ENCODE peak calls at places on chromosomes 7 and 10, in nine cellular contexts. T, S, X, G, I, K, U, R and B are unnamed samples.

GRCh38 chr7:6392712-6393666 is 54.8 kb downstream of the DAGLB start:
- DNase-seq in I (no peak), G (peak; percentile 88), R (peak; percentile 96), U (peak; percentile 85), K (no peak), T (peak; percentile 77), S (peak; percentile 95), X (no peak), B (peak; percentile 60)

GRCh38 chr7:91343420-91343819 is 79.2 kb downstream of the FZD1 start:
- DNase-seq in S (no peak), U (no peak), T (no peak), G (no peak), I (no peak), X (no peak), R (no peak), K (no peak), B (no peak)

GRCh38 chr10:1034758-1035157 is 9.1 kb upstream of the IDI2 start:
- DNase-seq in I (no peak), G (no peak), X (no peak), K (no peak), T (no peak), R (no peak), S (no peak), U (no peak), B (no peak)

GRCh38 chr7:107666804-107667203 is 6.2 kb downstream of the SLC26A4 start:
- DNase-seq in I (no peak), S (no peak), K (no peak), R (no peak), U (no peak), T (no peak), X (no peak), G (no peak), B (no peak)

GRCh38 chr7:79407351-79407750 is 46.1 kb downstream of the MAGI2 start:
- DNase-seq in T (no peak), X (no peak), R (no peak), K (no peak), G (no peak), S (no peak), I (no peak), U (no peak), B (no peak)

GRCh38 chr7:47780555-47780954 is 167.7 kb downstream of the PKD1L1 start:
- DNase-seq in X (no peak), R (no peak), S (no peak), K (no peak), U (no peak), I (no peak), G (no peak), T (no peak), B (no peak)

GRCh38 chr10:128029280-128029618 is 97.0 kb downstream of the MKI67 start:
- DNase-seq in S (no peak), X (no peak), R (no peak), G (no peak), K (no peak), U (no peak), I (no peak), T (no peak), B (no peak)

GRCh38 chr10:6141296-6142151 is 52.7 kb downstream of the RBM17 start:
- DNase-seq in R (peak; percentile 47), T (peak; percentile 92), I (no peak), S (no peak), U (peak; percentile 66), G (no peak), K (peak; percentile 56), X (peak; percentile 57), B (peak; percentile 49)

GRCh38 chr10:48531486-48531885 is 73.4 kb downstream of the ARHGAP22 start:
- DNase-seq in I (no peak), K (no peak), X (no peak), R (no peak), S (no peak), G (no peak), U (no peak), T (no peak), B (no peak)

GRCh38 chr10:57716884-57717283 is 550.8 kb downstream of the IPMK start:
- DNase-seq in T (peak; percentile 32), S (no peak), X (no peak), K (peak; percentile 28), R (peak; percentile 12), G (no peak), U (no peak), I (no peak), B (no peak)

GRCh38 chr10:76301950-76302349 is 870.5 kb downstream of the LRMDA start:
- DNase-seq in X (no peak), G (no peak), K (no peak), T (no peak), I (no peak), S (no peak), R (no peak), U (no peak), B (no peak)

GRCh38 chr10:112441520-112441919 is 5.2 kb downstream of the ZDHHC6 start:
- DNase-seq in K (no peak), S (no peak), I (no peak), R (no peak), T (no peak), X (no peak), G (no peak), U (no peak), B (no peak)

GRCh38 chr10:112448903-112449302 is 1.9 kb downstream of the VTI1A start:
- DNase-seq in X (no peak), G (no peak), S (no peak), I (no peak), R (no peak), U (no peak), T (no peak), K (no peak), B (no peak)

GRCh38 chr10:112446055-112446854 is 459 bp downstream of the ZDHHC6 start:
- DNase-seq in I (no peak), G (no peak), S (peak; percentile 28), T (peak; percentile 23), K (no peak), U (no peak), X (no peak), R (no peak), B (no peak)

GRCh38 chr10:112442063-112442462 is 4.7 kb downstream of the ZDHHC6 start:
- DNase-seq in S (no peak), U (no peak), T (no peak), K (no peak), X (no peak), G (no peak), R (no peak), I (no peak), B (no peak)

GRCh38 chr10:112446855-112447691 is at the start of the genes VTI1A and ZDHHC6:
- DNase-seq in K (peak; percentile 51), T (peak; percentile 84), S (peak; percentile 88), R (peak; percentile 73), U (peak; percentile 79), I (peak; percentile 75), G (peak; percentile 90), X (peak; percentile 46), B (peak; percentile 42)
- TF ChIP-seq CTCF in K (peak; percentile 32), T (peak; percentile 24), S (peak; percentile 11), R (no peak), U (no peak), I (no peak), G (peak; percentile 16), X (peak; percentile 29), B (peak; percentile 33)

DNA sequence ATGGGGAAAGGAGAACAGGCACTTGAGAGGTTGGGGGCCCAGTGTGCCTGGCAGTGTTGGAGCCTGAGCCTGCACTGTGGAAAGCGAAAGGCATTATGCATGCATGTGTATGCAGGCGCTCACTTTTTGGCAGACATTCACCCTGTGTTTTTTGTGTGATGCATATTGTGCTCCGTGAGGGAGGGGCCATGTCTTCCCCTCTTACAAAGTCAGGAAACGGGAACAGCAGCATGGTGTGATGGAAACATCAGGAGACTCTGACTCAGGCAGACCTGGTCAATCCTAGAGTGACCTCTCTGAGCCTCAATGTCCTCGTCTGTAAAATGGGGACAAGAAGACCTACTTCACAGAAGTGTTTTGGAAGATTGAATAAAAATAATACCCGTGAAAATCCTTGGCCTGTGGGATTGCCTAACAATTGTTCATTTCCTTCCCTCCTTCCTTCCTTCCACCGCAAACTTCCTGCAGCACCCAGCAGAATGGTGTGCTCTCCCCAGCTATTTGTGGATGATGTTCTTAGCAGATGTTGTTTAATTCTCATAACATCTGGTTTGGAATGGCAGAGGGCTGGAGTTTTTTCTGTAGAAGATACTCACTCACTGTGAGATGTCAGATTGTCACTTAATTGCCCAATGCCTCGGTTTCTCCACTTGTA is 39.7 kb downstream of the CDH23 start:
- DNase-seq in R (no peak), X (no peak), T (no peak), G (no peak), S (no peak), U (peak; percentile 15), I (no peak), K (no peak), B (no peak)
- TF ChIP-seq CTCF in R (no peak), X (no peak), T (no peak), G (no peak), S (no peak), U (no peak), I (no peak), K (no peak), B (no peak)

GRCh38 chr7:151704969-151705743 is 171.8 kb downstream of the PRKAG2 start:
- DNase-seq in T (no peak), K (no peak), G (peak; percentile 29), I (no peak), S (no peak), R (no peak), U (no peak), X (no peak), B (no peak)
- TF ChIP-seq CTCF in T (no peak), K (no peak), G (no peak), I (no peak), S (no peak), R (no peak), U (no peak), X (no peak), B (no peak)

GRCh38 chr10:43042503-43043341 is 34.1 kb upstream of the RET start:
- DNase-seq in T (no peak), K (no peak), G (no peak), X (no peak), S (no peak), U (peak; percentile 12), R (no peak), I (no peak), B (no peak)
- TF ChIP-seq CTCF in T (no peak), K (no peak), G (no peak), X (no peak), S (no peak), U (no peak), R (no peak), I (no peak), B (no peak)

DNA sequence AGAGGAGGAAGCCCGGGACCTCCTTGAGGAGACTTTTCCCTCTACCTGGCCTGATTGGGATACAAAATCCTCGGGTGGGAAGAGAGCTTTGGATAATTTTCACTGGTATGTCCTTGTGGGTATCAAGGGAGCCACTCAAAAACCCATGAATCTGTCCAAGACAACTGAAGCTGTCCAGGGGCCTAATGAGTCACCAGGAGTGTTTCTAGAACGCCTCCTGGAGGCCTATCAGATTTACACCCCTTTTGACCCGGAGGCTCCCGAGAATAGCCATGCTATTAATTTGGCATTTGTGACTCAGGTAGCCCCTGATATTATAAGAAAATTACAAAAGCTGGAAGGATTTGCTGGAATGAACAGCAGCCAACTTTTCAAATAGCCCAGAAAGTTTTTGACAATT is 38.6 kb downstream of the ZNF25 start:
- DNase-seq in G (no peak), I (no peak), X (no peak), S (no peak), T (no peak), R (no peak), U (no peak), K (no peak), B (no peak)
- TF ChIP-seq CTCF in G (no peak), I (no peak), X (no peak), S (no peak), T (no peak), R (no peak), U (no peak), K (no peak), B (no peak)